ENCODE peak calls at places on chromosomes 2 and 18, in four cellular contexts. Q is neuronal stem cell, N is H1, O is mesendoderm. S is an unnamed sample.

GRCh38 chr2:8059255-8059654 is 622.6 kb upstream of the ID2 start:
- DNase-seq in O (no peak), Q (no peak), N (no peak), S (no peak)

GRCh38 chr18:62187543-62188378 is 706 bp downstream of the RELCH start:
- DNase-seq in N (no peak), O (peak), Q (peak), S (peak)

GRCh38 chr2:233961905-233962304 is 44.7 kb downstream of the TRPM8 start:
- DNase-seq in O (no peak), Q (no peak), N (no peak), S (no peak)

GRCh38 chr2:85273732-85274731 is 53.8 kb downstream of the TGOLN2 start:
- DNase-seq in Q (no peak), O (peak), N (no peak), S (peak)

GRCh38 chr2:31170071-31170698 is 31.9 kb upstream of the GALNT14 start:
- DNase-seq in Q (peak), O (peak), N (peak), S (peak)

GRCh38 chr2:27095745-27096651 is 9.4 kb downstream of the KHK start:
- DNase-seq in O (peak), N (no peak), Q (no peak), S (peak)

GRCh38 chr2:24228470-24228869 is 53.6 kb downstream of the FAM228A start:
- DNase-seq in O (peak), N (no peak), Q (no peak), S (peak)

GRCh38 chr2:40202798-40203400 is 249.0 kb downstream of the SLC8A1 start:
- DNase-seq in Q (no peak), N (no peak), O (peak), S (peak)

GRCh38 chr2:78132391-78133370 is 610.5 kb upstream of the LRRTM4 start:
- DNase-seq in Q (no peak), O (no peak), N (no peak), S (no peak)

GRCh38 chr18:24976502-24976901 is 375.5 kb downstream of the ZNF521 start:
- DNase-seq in N (no peak), O (no peak), Q (no peak), S (no peak)

GRCh38 chr2:159968282-159968900 is 94.0 kb downstream of the PLA2R1 start:
- DNase-seq in Q (peak), N (no peak), O (peak), S (peak)

GRCh38 chr2:131657895-131658768 is 130.4 kb downstream of the CCDC74A start:
- DNase-seq in O (no peak), N (no peak), Q (no peak), S (no peak)

GRCh38 chr2:29518988-29519925 is 402.1 kb downstream of the ALK start:
- DNase-seq in N (no peak), O (no peak), Q (no peak), S (peak)

GRCh38 chr2:237558918-237559645 is 7.3 kb upstream of the PRLH start:
- DNase-seq in Q (no peak), O (no peak), N (no peak), S (peak)

GRCh38 chr2:102436284-102436683 is 13.3 kb downstream of the IL18RAP start:
- DNase-seq in N (no peak), O (no peak), Q (no peak), S (peak)

GRCh38 chr2:230687498-230687897 is 25.1 kb upstream of the CAB39 start:
- DNase-seq in N (no peak), O (no peak), Q (no peak), S (peak)

GRCh38 chr2:128396500-128396891 is 77.8 kb upstream of the HS6ST1 start:
- DNase-seq in N (peak), Q (no peak), O (peak), S (peak)

GRCh38 chr2:188414869-188415753 is 123.4 kb downstream of the GULP1 start:
- DNase-seq in N (no peak), O (no peak), Q (no peak), S (peak)

GRCh38 chr2:119015849-119016248 is 73.9 kb downstream of the MARCO start:
- DNase-seq in N (no peak), Q (no peak), O (no peak), S (no peak)

GRCh38 chr2:207505728-207506127 is 24.0 kb upstream of the CREB1 start:
- DNase-seq in Q (no peak), N (no peak), O (peak), S (peak)

GRCh38 chr2:99858951-99859596 is 283.3 kb downstream of the AFF3 start:
- DNase-seq in O (no peak), Q (no peak), N (no peak), S (peak)

GRCh38 chr2:226427538-226428307 is 371.9 kb downstream of the IRS1 start:
- DNase-seq in Q (no peak), N (no peak), O (peak), S (peak)

GRCh38 chr2:64260817-64261216 is 116.6 kb upstream of the PELI1 start:
- DNase-seq in O (no peak), Q (no peak), N (no peak), S (no peak)

GRCh38 chr2:53021285-53021684 is 746.3 kb upstream of the CHAC2 start:
- DNase-seq in Q (no peak), N (no peak), O (no peak), S (peak)

GRCh38 chr2:197354169-197354558 is 43.6 kb upstream of the ANKRD44 start:
- DNase-seq in Q (no peak), O (no peak), N (no peak), S (no peak)

GRCh38 chr2:184923751-184924150 is 325.4 kb downstream of the ZNF804A start:
- DNase-seq in Q (no peak), N (no peak), O (no peak), S (no peak)

GRCh38 chr2:180519276-180519675 is 461.1 kb upstream of the UBE2E3 start:
- DNase-seq in Q (no peak), O (peak), N (no peak), S (peak)

GRCh38 chr2:237418300-237418699 is 4.3 kb upstream of the COL6A3 start:
- DNase-seq in Q (no peak), O (no peak), N (no peak), S (no peak)

GRCh38 chr18:9634856-9635255 is 20.5 kb upstream of the PPP4R1 start:
- DNase-seq in Q (no peak), O (no peak), N (no peak), S (no peak)

GRCh38 chr2:101111262-101111838 is 39.8 kb downstream of the TBC1D8 start:
- DNase-seq in O (no peak), N (no peak), Q (no peak), S (no peak)

GRCh38 chr18:3104190-3105054 is 91.5 kb upstream of the LPIN2 start:
- DNase-seq in Q (no peak), N (no peak), O (no peak), S (peak)

GRCh38 chr2:75600418-75601088 is 39.8 kb upstream of the EVA1A start:
- DNase-seq in N (no peak), O (no peak), Q (no peak), S (peak)

GRCh38 chr2:181753686-181754085 is 73.4 kb upstream of the NEUROD1 start:
- DNase-seq in N (no peak), Q (no peak), O (no peak), S (no peak)

GRCh38 chr18:76349067-76349715 is 145.9 kb downstream of the ZNF516 start:
- DNase-seq in N (peak), O (peak), Q (peak), S (peak)

GRCh38 chr2:114919985-114920384 is 477.5 kb downstream of the DPP10 start:
- DNase-seq in N (no peak), Q (no peak), O (no peak), S (no peak)

GRCh38 chr18:34764451-34764850 is 54.4 kb downstream of the DTNA start:
- DNase-seq in N (no peak), Q (no peak), O (no peak), S (no peak)

GRCh38 chr2:187429989-187430388 is 18.1 kb downstream of the CALCRL start:
- DNase-seq in O (no peak), N (no peak), Q (no peak), S (peak)

GRCh38 chr18:70384181-70384790 is 95.4 kb downstream of the SOCS6 start:
- DNase-seq in N (no peak), O (no peak), Q (no peak), S (peak)

GRCh38 chr2:200432296-200432695 is 77.6 kb downstream of the KCTD18 start:
- DNase-seq in N (no peak), O (no peak), Q (no peak), S (no peak)

GRCh38 chr18:44896817-44897216 is 216.1 kb downstream of the SETBP1 start:
- DNase-seq in Q (no peak), O (no peak), N (no peak), S (no peak)

DNA sequence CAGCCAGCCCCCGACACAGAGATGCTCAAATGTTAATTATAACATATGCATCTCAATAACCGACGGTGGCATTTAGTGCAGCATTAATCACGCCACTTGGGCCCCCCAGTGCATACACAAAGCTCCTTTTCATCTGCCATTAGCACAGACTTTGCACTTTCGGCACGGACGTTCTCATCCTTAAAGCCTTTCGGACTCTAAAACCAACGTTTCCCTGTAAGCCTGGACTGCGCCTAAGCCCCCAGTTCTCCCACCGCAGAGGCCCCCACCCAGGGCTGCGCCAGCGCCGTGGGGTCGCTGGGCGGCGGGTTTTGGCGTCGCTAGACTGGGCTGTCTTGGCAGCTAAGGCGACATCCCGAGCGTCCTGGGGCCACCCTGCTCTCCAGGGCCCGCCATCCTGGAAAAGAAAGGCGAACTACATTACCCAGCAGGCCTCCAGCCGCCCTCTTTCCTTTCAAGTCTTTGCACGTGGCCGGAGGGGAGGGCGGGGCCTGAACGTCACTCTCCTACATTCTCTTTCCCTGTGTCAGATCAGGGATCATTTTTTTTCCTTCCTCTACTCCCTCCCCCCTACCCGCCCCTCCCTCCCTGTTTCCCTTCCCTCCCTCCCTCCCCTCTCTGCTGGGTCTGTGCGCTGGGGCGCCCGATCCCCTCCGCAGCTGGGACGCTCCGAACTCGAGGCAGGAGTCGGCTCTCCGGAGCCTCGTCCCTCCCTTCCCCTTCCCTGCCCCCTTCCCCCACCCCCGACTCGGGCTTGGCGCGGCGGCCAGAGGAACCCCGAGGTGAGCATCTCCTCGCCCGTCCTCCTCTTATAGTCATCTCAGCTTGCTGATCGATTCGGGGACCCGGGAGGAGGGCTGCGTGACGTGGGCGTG is at the start of gene CTIF:
- DNase-seq in Q (peak), N (peak), O (peak), S (peak)
- H3K4ac ChIP-seq in Q (no peak), N (peak), O (peak), S (peak)

GRCh38 chr2:9951272-9951521 is 296 bp upstream of the GRHL1 start:
- DNase-seq in Q (no peak), N (no peak), O (no peak), S (no peak)

GRCh38 chr2:9949992-9950520 is 1.4 kb upstream of the GRHL1 start:
- DNase-seq in N (no peak), Q (no peak), O (no peak), S (no peak)

GRCh38 chr2:9948721-9949120 is 2.8 kb upstream of the GRHL1 start:
- DNase-seq in O (peak), N (no peak), Q (no peak), S (no peak)

GRCh38 chr2:9950521-9951271 is 797 bp upstream of the GRHL1 start:
- DNase-seq in O (peak), Q (peak), N (no peak), S (no peak)

DNA sequence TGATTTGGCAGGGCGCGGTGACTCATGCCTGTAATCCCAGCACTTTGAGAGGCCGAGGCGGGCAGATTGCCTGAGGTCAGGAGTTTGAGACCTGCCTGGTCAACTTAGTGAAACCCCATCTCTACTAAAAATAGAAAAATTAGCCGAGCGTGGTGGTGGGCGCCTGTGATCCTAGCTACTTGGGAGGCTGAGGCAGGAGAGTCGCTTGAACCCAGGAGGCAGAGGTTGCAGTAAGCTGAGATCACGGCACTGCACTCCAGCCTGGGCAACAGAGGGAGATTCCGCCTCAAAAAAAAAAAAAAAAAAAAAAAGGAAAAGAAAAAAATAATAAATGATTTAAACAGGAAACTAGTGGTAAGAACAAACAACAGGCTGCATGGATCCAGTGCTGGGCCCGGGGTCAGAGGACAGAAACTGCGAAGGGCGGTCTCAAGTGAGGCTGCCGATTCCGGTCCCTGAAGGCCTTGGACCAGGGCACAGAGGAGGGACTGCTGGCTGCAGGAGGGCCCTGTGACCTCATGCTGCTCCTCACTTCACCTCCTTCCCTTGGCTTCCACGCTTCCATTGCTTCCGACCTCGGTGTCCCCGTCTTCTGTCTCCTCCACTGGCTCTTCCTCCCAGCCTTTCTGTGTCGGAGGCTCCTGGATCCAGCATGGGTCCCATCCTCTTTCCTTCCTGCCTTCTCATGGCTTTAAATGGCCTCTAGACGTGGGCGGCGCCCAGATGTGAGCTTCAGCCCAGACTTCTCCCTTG is 2.1 kb upstream of the GRHL1 start:
- DNase-seq in Q (no peak), O (no peak), N (no peak), S (no peak)
- H3K4ac ChIP-seq in Q (no peak), O (no peak), N (no peak), S (no peak)

DNA sequence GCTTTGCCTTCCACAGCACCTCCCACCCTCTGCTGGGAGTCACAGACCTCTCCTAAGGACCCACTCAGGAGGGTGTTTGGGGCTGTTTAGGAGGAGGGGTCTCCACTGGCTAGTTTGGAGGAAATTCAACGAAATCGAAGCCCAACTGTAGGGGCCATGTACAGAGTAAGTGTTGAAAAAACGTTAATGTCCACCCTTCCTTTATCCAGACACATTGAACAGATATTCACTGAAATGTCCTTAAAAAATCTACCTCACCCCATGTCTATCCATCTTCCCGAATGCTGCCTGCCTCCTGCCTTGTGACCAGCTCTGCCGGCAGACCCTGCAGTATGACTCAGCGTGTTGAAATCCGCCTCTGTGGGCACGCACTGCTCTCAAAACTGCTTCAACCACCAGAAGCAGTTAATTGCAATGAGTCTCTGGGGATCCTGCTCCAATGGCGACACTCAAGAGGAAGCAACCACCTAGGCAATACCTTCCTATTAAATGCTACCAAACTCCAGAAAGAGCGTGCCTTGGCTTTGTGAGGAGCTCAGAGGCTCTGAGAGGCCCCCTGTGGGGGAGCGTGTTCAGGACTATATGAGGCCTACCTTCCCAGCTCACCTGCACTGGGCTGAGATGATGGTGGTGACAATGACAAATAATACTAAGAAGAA is 61.4 kb upstream of the RTN4 start:
- DNase-seq in Q (no peak), O (peak), N (peak), S (peak)
- H3K4ac ChIP-seq in Q (no peak), O (peak), N (no peak), S (peak)

DNA sequence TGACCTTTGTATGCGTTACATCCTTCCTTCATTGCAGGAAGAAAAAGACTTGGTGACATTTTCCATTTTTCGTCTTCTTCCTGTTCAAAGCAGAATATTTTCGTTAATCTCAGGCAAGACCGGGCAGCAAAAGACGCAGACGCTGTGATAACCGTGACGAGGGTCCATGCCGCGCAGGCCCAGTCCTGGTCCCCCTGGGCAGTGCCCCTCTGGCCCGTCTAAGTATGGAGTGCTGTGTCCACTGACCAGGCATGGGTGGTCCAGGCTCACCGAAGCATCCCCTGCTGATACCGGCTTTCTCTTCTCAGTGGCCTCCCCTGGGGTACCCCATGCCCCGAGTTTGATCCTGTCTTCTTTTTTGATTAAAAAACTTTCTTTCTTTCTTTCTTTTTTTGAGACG is 135.2 kb upstream of the ASB18 start:
- DNase-seq in N (no peak), O (no peak), Q (no peak), S (no peak)
- H3K4ac ChIP-seq in N (no peak), O (no peak), Q (no peak), S (no peak)